ENCODE peak calls at places on chromosomes 7 and 10, in ten cellular contexts. D is DND-41, Y is IMR-90, T is OCI-LY7, P is SK-N-SH, O is mammary epithelial cell, C is fibroblast of lung, F is neural progenitor cell, G is HCT116, S is mesendoderm. U is an unnamed sample.

GRCh38 chr10:29048506-29048905 is 240.4 kb upstream of the LYZL1 start:
- DNase-seq in D (no peak), Y (no peak), T (no peak), P (no peak), O (no peak), C (no peak), F (no peak), G (no peak), S (no peak), U (no peak)

GRCh38 chr10:110002801-110003523 is 4.8 kb upstream of the ADD3 start:
- DNase-seq in D (no peak), Y (no peak), T (no peak), P (no peak), O (no peak), C (no peak), F (no peak), G (no peak), S (no peak), U (peak; percentile 69)

GRCh38 chr7:137885623-137886022 is 38.8 kb upstream of the DGKI start:
- DNase-seq in D (no peak), Y (no peak), T (no peak), P (no peak), O (peak; percentile 81), C (no peak), F (no peak), G (no peak), S (no peak), U (peak; percentile 4)

GRCh38 chr7:29139796-29140195 is 6.5 kb downstream of the CPVL start:
- DNase-seq in D (no peak), Y (no peak), T (no peak), P (no peak), O (peak; percentile 43), C (no peak), F (no peak), G (no peak), S (no peak), U (no peak)

GRCh38 chr7:139271718-139272619 is 40.9 kb downstream of the UBN2 start:
- DNase-seq in D (no peak), Y (no peak), T (no peak), P (no peak), O (no peak), C (no peak), F (no peak), G (no peak), S (no peak), U (no peak)

GRCh38 chr10:75899816-75900357 is 468.5 kb downstream of the LRMDA start:
- DNase-seq in D (no peak), Y (no peak), T (no peak), P (no peak), O (no peak), C (no peak), F (no peak), G (no peak), S (no peak), U (no peak)

GRCh38 chr7:25854059-25854458 is 297.9 kb upstream of the NFE2L3 start:
- DNase-seq in D (no peak), Y (no peak), T (no peak), P (no peak), O (no peak), C (no peak), F (peak; percentile 48), G (no peak), S (no peak), U (no peak)

GRCh38 chr10:107859065-107859464 is 694.6 kb upstream of the SORCS1 start:
- DNase-seq in D (no peak), Y (no peak), T (no peak), P (no peak), O (no peak), C (no peak), F (no peak), G (no peak), S (no peak), U (no peak)

GRCh38 chr7:131574741-131575140 is 18.3 kb upstream of the PODXL start:
- DNase-seq in D (no peak), Y (no peak), T (no peak), P (no peak), O (no peak), C (no peak), F (no peak), G (no peak), S (no peak), U (no peak)

GRCh38 chr7:131568953-131569352 is 12.5 kb upstream of the PODXL start:
- DNase-seq in D (no peak), Y (no peak), T (no peak), P (no peak), O (no peak), C (no peak), F (no peak), G (no peak), S (no peak), U (no peak)

GRCh38 chr7:131568510-131568909 is 12.1 kb upstream of the PODXL start:
- DNase-seq in D (no peak), Y (no peak), T (no peak), P (no peak), O (no peak), C (no peak), F (no peak), G (no peak), S (no peak), U (no peak)

GRCh38 chr7:131564640-131565039 is 8.2 kb upstream of the PODXL start:
- DNase-seq in D (no peak), Y (no peak), T (no peak), P (no peak), O (no peak), C (no peak), F (no peak), G (no peak), S (no peak), U (no peak)

DNA sequence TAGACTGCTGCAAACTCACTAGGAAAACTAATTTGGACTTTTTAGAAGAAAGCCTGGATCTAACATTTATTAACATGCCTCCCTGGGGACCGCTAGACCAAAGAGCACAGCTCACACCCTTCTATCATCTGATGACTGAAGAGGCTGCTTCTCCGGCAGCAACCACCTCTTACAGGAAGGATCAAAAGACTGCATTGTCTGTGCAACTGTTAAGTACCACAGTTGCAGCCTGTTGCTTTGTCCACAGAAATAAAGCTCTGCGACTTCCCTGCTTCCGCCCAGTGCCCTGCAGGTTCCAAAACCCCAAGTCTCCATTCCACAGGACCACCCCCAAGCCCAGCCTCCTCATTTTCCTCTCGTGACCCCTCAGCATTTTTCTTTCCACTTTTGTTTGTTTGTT is 14.0 kb upstream of the PODXL start:
- DNase-seq in D (no peak), Y (no peak), T (no peak), P (no peak), O (no peak), C (no peak), F (peak; percentile 58), G (no peak), S (no peak), U (no peak)
- H3K27ac ChIP-seq in D (no peak overlapping the region), Y (no peak overlapping the region), T (no peak overlapping the region), P (no peak overlapping the region), O (no peak overlapping the region), C (no peak overlapping the region), F (no peak overlapping the region), G (no peak overlapping the region), S (no peak overlapping the region), U (no peak overlapping the region)

DNA sequence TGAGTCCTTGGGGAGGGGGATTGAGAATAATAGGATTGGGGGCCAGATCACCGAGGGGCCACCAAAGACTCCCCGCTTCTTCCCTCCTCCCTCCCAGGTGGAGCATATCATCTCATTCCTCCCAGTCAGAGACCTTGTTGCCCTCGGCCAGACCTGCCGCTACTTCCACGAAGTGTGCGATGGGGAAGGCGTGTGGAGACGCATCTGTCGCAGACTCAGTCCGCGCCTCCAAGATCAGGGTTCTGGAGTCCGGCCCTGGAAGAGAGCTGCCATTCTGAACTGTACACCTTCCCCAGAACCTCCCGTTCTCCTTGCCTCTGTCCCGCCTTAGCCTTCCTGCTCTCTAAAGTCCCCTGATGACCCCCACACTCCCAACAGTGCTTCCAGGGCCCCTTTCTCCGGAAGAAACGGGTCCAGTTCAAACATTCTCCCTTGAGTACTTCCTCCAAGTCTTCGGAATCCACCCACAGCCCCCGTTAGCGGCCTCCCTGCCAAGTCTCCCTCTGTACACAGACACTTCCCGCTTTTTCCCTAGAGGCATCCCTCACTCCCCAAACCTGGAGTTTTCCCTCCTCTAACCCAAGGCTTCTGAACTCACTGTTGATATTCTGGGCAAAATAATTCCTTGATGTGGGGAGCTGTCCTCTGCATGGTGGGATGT is 4.1 kb downstream of the FBXO24 start:
- DNase-seq in D (no peak), Y (no peak), T (no peak), P (no peak), O (no peak), C (no peak), F (no peak), G (no peak), S (no peak), U (no peak)
- H3K4me2 ChIP-seq in D (no peak overlapping the region), Y (no peak overlapping the region), T (no peak overlapping the region), P (no peak overlapping the region), O (no peak overlapping the region), C (peak overlapping the region; percentile 38), F (peak overlapping the region; percentile 55), G (no peak overlapping the region), S (peak overlapping the region; percentile 21), U (peak overlapping the region; percentile 84)

GRCh38 chr10:63260103-63260859 is 127.2 kb downstream of the NRBF2 start:
- DNase-seq in D (no peak), Y (no peak), T (no peak), P (no peak), O (no peak), C (no peak), F (no peak), G (no peak), S (no peak), U (no peak)

GRCh38 chr10:63257784-63258183 is 124.7 kb downstream of the NRBF2 start:
- DNase-seq in D (no peak), Y (no peak), T (no peak), P (no peak), O (no peak), C (no peak), F (no peak), G (no peak), S (no peak), U (no peak)

GRCh38 chr10:63261496-63261895 is 128.4 kb downstream of the NRBF2 start:
- DNase-seq in D (no peak), Y (peak; percentile 41), T (no peak), P (no peak), O (no peak), C (no peak), F (no peak), G (no peak), S (no peak), U (no peak)

GRCh38 chr10:63260860-63261251 is 127.7 kb downstream of the NRBF2 start:
- DNase-seq in D (no peak), Y (no peak), T (peak; percentile 76), P (no peak), O (no peak), C (no peak), F (no peak), G (no peak), S (peak; percentile 34), U (no peak)

DNA sequence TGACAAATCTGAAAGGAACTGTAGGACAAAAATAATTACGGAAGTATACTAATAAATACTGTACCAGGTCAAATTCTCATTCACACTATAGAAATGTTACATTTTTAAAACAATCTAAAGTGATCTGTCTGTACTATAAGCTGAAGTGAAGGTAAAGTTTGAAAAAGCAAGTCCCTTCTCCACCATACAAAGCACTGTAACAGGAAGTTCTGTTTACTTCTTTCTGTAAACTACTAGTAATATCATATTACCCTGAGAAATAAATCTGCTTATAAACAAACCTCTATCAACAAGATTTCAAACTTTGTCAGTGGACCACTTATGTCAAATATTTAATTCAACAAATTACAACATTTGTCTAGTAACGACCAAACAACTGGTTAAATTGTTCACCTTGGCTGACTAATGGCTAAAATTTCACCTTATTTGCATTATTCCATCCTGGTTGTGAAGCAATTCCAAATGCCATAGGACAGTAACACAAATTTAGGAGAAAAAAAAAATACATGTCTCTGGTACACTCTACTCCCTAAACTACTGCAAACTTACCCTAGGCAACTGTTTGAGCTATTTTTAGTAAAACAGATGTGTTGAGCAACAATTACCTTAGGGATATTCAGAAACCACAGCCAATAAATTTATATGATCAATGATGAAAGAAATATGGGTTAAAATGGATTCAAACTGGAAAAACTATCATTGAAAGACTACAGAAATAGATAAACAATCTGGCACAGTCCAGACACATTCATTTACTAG is 126.0 kb downstream of the NRBF2 start:
- DNase-seq in D (no peak), Y (peak; percentile 27), T (no peak), P (no peak), O (no peak), C (peak; percentile 25), F (no peak), G (no peak), S (no peak), U (no peak)
- H3K27ac ChIP-seq in D (no peak overlapping the region), Y (no peak overlapping the region), T (peak overlapping the region; percentile 94), P (no peak overlapping the region), O (no peak overlapping the region), C (no peak overlapping the region), F (no peak overlapping the region), G (no peak overlapping the region), S (no peak overlapping the region), U (no peak overlapping the region)

DNA sequence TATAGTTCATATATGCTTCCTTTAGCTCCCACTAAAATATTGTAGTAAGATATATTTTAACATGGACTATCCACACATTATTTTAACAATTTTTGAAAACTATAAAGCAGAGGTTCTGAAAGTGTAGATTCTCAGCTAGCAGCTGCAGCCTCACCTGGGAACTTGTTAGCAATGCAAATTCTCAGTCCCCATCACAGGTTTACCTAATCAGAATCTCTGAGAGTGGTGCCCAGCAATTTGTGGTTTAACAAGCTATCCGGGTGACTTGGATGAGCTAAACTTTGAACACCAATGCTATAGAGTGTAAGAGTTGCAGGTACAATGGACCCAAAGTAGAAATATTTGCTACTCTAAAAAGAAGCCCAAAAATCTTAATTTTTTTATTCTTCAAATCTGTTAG is 99.8 kb upstream of the MDFIC start:
- DNase-seq in D (no peak), Y (no peak), T (no peak), P (no peak), O (no peak), C (no peak), F (no peak), G (no peak), S (no peak), U (peak; percentile 62)
- H3K4me2 ChIP-seq in D (no peak overlapping the region), Y (no peak overlapping the region), T (no peak overlapping the region), P (no peak overlapping the region), O (no peak overlapping the region), C (no peak overlapping the region), F (no peak overlapping the region), G (no peak overlapping the region), S (no peak overlapping the region), U (peak overlapping the region; percentile 10)